ENCODE peak calls at places on chromosomes 2 and 18, in eight cellular contexts. E, T, G, F, Z, I, K and L are unnamed samples.

GRCh38 chr18:46706968-46707367 is 49.9 kb downstream of the ST8SIA5 start:
- DNase-seq in T (no peak), G (no peak), K (no peak), Z (no peak), F (no peak), E (no peak), I (peak), L (peak)

GRCh38 chr2:217482343-217482742 is 520.5 kb downstream of the TNS1 start:
- DNase-seq in E (no peak), F (no peak), Z (peak), T (no peak), G (no peak), K (no peak), I (no peak), L (no peak)

GRCh38 chr2:134674687-134675086 is 44.1 kb downstream of the TMEM163 start:
- DNase-seq in K (no peak), F (no peak), Z (no peak), E (no peak), G (no peak), T (no peak), I (no peak), L (no peak)

GRCh38 chr18:45409971-45410370 is 205.3 kb upstream of the SLC14A2 start:
- DNase-seq in T (no peak), I (no peak), K (no peak), F (no peak), E (no peak), Z (no peak), G (no peak), L (no peak)

GRCh38 chr2:57720728-57721627 is 325.6 kb upstream of the VRK2 start:
- DNase-seq in K (peak), G (peak), T (peak), I (peak), Z (peak), F (no peak), E (peak), L (peak)

GRCh38 chr2:238238766-238239551 is 879 bp downstream of the HES6 start:
- DNase-seq in F (peak), K (no peak), I (no peak), T (no peak), G (peak), Z (no peak), E (peak), L (no peak)

GRCh38 chr18:76686737-76687231 is 135.6 kb upstream of the ZNF236 start:
- DNase-seq in G (peak), T (peak), I (peak), Z (peak), F (peak), E (no peak), K (peak), L (peak)

GRCh38 chr2:53911434-53912189 is 51.8 kb upstream of the GPR75 start:
- DNase-seq in G (no peak), I (no peak), K (no peak), F (no peak), Z (no peak), T (no peak), E (no peak), L (no peak)

GRCh38 chr18:48922203-48922800 is 28.5 kb downstream of the SMAD7 start:
- DNase-seq in Z (no peak), E (no peak), I (no peak), F (no peak), K (no peak), T (no peak), G (peak), L (no peak)

GRCh38 chr2:45102579-45103117 is 93.4 kb upstream of the SIX2 start:
- DNase-seq in Z (no peak), E (no peak), K (no peak), I (peak), G (no peak), F (no peak), T (no peak), L (no peak)

GRCh38 chr2:197183355-197183754 is 127.2 kb downstream of the ANKRD44 start:
- DNase-seq in T (no peak), F (no peak), I (peak), E (no peak), Z (no peak), K (no peak), G (no peak), L (no peak)

GRCh38 chr2:141992695-141993094 is 138.1 kb downstream of the LRP1B start:
- DNase-seq in T (no peak), K (no peak), F (no peak), Z (no peak), E (no peak), G (no peak), I (no peak), L (no peak)

GRCh38 chr2:85053802-85054201 is 79.4 kb upstream of the TCF7L1 start:
- DNase-seq in I (peak), F (peak), E (no peak), Z (no peak), T (no peak), G (peak), K (peak), L (peak)

DNA sequence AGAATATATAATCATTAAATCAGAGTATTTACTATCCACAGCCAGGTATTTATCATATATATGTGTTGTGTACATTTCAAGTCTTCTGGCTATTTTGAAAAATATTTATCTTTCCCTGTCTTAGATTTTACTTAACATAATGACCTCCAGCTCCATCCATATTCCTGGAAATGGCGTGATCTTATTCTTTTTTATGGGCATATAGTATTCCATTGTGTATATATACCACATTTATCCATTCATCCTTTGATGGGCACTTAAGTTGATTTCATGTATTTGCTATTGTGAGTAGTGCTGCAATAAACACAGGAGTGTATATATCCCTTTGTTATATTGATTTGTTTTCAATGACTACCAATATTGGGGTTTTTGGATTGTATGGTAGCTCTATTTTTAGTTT is 6.6 kb downstream of the GCC2 start:
- DNase-seq in K (no peak), E (no peak), F (no peak), T (no peak), G (no peak), Z (no peak), I (no peak), L (no peak)
- TF ChIP-seq CTCF in K (no peak), E (no peak), F (no peak), T (no peak), G (no peak), Z (no peak), I (no peak), L (no peak)

GRCh38 chr2:19899853-19900525 is 1.8 kb downstream of the TTC32 start:
- DNase-seq in K (no peak), E (no peak), I (peak), F (no peak), Z (no peak), T (no peak), G (no peak), L (no peak)
- H3K27ac ChIP-seq in K (peak), E (peak), I (peak), F (peak), Z (peak), T (peak), G (no peak), L (no peak)

GRCh38 chr18:23690505-23691068 is 1.3 kb downstream of the LAMA3 start:
- DNase-seq in Z (no peak), K (no peak), T (no peak), G (peak), E (no peak), F (no peak), I (peak), L (no peak)

GRCh38 chr18:23693849-23694248 is 4.6 kb downstream of the LAMA3 start:
- DNase-seq in E (no peak), I (peak), Z (no peak), K (no peak), T (no peak), G (no peak), F (no peak), L (no peak)

GRCh38 chr18:23689031-23689615 is at the start of gene LAMA3:
- DNase-seq in I (peak), Z (no peak), G (peak), K (peak), E (peak), F (peak), T (no peak), L (peak)

GRCh38 chr18:23688528-23688927 is 725 bp upstream of the LAMA3 start:
- DNase-seq in I (no peak), T (no peak), F (no peak), E (no peak), K (no peak), G (no peak), Z (no peak), L (no peak)

DNA sequence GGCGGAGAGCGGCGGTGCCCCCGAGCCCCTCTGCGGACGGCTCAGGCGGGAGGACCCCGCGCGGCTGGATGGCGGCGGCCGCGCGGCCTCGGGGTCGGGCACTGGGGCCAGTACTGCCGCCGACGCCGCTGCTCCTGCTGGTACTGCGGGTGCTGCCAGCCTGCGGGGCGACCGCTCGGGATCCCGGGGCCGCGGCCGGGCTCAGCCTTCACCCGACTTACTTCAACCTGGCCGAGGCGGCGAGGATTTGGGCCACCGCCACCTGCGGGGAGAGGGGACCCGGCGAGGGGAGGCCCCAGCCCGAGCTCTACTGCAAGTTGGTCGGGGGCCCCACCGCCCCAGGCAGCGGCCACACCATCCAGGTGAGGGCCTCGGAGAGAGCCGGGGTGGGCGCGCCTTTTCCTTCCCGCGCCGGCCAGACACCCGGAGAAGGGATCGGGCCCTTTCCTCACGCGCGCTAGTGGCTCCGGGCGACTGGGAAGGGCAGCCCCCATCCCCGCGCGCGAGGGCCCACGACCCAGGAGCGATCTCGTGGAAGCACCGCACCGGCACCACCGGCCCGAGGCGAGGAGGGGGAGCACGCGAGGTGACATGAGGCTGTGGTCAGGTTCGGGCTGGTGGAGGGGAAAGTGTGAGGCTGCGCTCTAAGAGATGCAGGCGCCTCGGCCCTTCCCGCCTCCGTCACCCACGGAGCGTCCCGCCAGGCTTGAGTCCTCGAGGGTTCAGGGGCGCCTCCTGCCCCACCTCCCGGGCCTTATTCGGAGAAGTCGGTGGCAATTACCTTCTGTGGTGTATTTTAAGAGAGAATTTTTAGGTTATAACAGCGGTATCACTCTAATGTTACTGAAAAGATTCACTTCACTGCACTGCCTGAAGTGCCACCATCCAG is 607 bp downstream of the LAMA3 start:
- DNase-seq in E (no peak), G (peak), F (peak), Z (no peak), I (peak), T (no peak), K (no peak), L (no peak)
- TF ChIP-seq CTCF in E (no peak), G (no peak), F (no peak), Z (no peak), I (no peak), T (no peak), K (no peak), L (no peak)

DNA sequence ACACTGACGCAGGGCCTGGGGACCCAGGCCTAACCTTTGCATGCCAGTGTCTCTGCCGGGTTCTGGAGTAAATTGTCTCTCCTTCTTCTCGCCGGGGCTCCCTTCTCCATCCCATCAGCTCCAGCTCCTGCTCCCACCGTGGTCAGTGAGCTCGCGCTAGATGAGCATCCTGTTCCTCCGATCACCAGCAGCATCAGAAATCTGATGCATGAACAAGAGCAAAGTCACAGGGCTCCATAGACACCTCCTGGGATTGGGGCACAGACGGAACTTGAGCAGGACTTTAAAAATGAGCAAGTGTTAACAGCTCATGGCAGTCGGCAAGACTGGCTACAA is 65.8 kb upstream of the ID2 start:
- DNase-seq in F (no peak), E (no peak), Z (no peak), I (no peak), G (no peak), T (no peak), K (no peak), L (no peak)
- H3K27ac ChIP-seq in F (no peak), E (no peak), Z (no peak), I (no peak), G (no peak), T (no peak), K (no peak), L (no peak)

GRCh38 chr2:71720596-71721361 is 267.4 kb downstream of the DYSF start:
- DNase-seq in K (no peak), T (no peak), E (no peak), I (no peak), F (no peak), Z (peak), G (no peak), L (no peak)

GRCh38 chr2:71721362-71721665 is 268.0 kb downstream of the DYSF start:
- DNase-seq in K (no peak), I (no peak), T (no peak), G (no peak), F (no peak), Z (no peak), E (no peak), L (no peak)

GRCh38 chr2:71722286-71722685 is 268.9 kb downstream of the DYSF start:
- DNase-seq in Z (no peak), K (no peak), G (no peak), T (no peak), I (no peak), F (no peak), E (no peak), L (no peak)

GRCh38 chr2:71720283-71720560 is 266.9 kb downstream of the DYSF start:
- DNase-seq in I (peak), T (no peak), K (no peak), F (no peak), G (no peak), E (no peak), Z (no peak), L (no peak)

DNA sequence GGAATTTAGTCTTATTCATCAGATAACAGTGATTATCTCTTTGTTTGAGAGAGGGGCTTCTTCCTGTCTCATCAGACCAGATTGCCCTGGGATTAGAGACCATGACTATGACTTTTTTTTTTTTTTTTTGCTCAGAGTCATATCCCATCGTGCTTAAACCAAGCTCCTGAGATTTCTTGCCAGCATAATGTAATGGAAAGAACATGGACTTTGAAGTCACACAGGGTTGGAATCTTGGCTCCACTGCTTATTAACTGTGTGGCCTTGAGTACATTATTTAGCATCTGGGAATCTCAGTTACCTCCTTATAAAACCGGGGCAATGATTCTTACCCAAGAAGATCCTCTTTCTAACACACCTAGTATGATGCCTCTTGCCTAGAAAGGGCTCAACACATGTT is 268.3 kb downstream of the DYSF start:
- DNase-seq in T (no peak), G (no peak), F (no peak), K (no peak), I (no peak), Z (no peak), E (no peak), L (no peak)
- TF ChIP-seq CTCF in T (no peak), G (no peak), F (no peak), K (no peak), I (no peak), Z (no peak), E (no peak), L (no peak)

GRCh38 chr2:172285010-172285621 is 142.3 kb upstream of the ITGA6 start:
- DNase-seq in K (peak), E (no peak), F (no peak), Z (peak), T (no peak), I (peak), G (peak), L (peak)
- H3K27ac ChIP-seq in K (no peak), E (no peak), F (peak), Z (peak), T (no peak), I (no peak), G (peak), L (peak)

GRCh38 chr18:27184115-27185024 is 738 bp downstream of the CHST9 start:
- DNase-seq in Z (no peak), F (no peak), I (no peak), K (no peak), T (no peak), G (peak), E (no peak), L (no peak)

GRCh38 chr18:27188309-27188708 is 3.2 kb upstream of the CHST9 start:
- DNase-seq in F (no peak), K (no peak), T (no peak), E (no peak), I (no peak), G (no peak), Z (no peak), L (no peak)

GRCh38 chr18:27185025-27185763 is at the start of gene CHST9:
- DNase-seq in E (no peak), T (no peak), Z (no peak), F (no peak), G (peak), K (peak), I (no peak), L (peak)

GRCh38 chr18:27181726-27182125 is 3.4 kb downstream of the CHST9 start:
- DNase-seq in I (no peak), E (no peak), F (no peak), K (no peak), T (no peak), G (no peak), Z (no peak), L (no peak)

DNA sequence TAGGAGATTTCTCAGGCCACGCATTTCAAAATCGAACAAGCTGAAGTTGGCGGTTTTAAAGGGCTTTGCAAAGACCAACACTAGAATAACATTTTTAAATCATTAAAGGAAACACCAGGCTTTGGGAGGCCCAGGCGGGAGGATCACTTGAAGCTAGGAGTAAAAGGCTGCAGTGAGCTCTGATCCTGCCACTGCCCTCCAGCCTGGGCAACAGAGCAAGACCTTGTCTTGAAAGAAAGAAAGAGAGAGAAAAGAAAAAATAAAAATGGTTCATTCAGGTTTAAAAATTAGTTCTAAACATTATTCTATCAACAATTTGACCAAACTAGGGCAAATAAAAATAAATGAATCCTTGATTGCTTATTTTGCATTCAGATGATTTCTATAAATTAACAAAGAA is 789 bp upstream of the CHST9 start:
- DNase-seq in E (no peak), K (no peak), I (no peak), F (no peak), Z (no peak), T (no peak), G (no peak), L (no peak)
- TF ChIP-seq CTCF in E (no peak), K (no peak), I (no peak), F (no peak), Z (no peak), T (no peak), G (no peak), L (no peak)